ENCODE peak calls at places on chromosomes 11 and 22, in ten cellular contexts. C is GM06990; W is M059J; B is stimulated activated CD4-positive, alpha-beta T cell treated with anti-CD3 and anti-CD28 coated beads, Interleukin-2, amount 100 ng/mL, for 48 hours; R is H9; E is RWPE1; U is DMS153; P is stimulated activated CD8-positive, alpha-beta memory T cell treated with anti-CD3 and anti-CD28 coated beads, Interleukin-12 subunit alpha, Interleukin-12 subunit beta, amount 100 ng/mL, for 1 hour; Z is H1; I is cardiac fibroblast. G is an unnamed sample.

GRCh38 chr11:104765401-104765800 is 132.9 kb downstream of the CASP12 start:
- DNase-seq in R (no peak), U (no peak), Z (no peak), E (no peak), B (no peak), W (no peak), P (no peak), I (peak; percentile 5), C (no peak), G (no peak)

GRCh38 chr11:127056338-127056971 is 55.9 kb upstream of the KIRREL3 start:
- DNase-seq in B (no peak), I (no peak), C (no peak), R (no peak), U (peak; percentile 1), Z (no peak), P (no peak), W (peak; percentile 22), E (no peak), G (no peak)

GRCh38 chr11:1860108-1860507 is 7.2 kb downstream of the LSP1 start:
- DNase-seq in I (no peak), B (no peak), Z (no peak), W (no peak), C (no peak), E (no peak), R (no peak), U (no peak), P (no peak), G (no peak)

GRCh38 chr11:105142167-105142566 is 2.6 kb upstream of the CARD18 start:
- DNase-seq in I (no peak), R (no peak), U (no peak), C (no peak), E (no peak), W (no peak), P (no peak), B (no peak), Z (no peak), G (no peak)

GRCh38 chr11:27672836-27673464 is 27.3 kb downstream of the BDNF start:
- DNase-seq in E (peak; percentile 60), W (peak; percentile 67), C (no peak), R (no peak), P (no peak), B (no peak), U (no peak), Z (no peak), I (peak; percentile 74), G (no peak)

GRCh38 chr11:9663699-9664275 is at the start of gene SWAP70:
- DNase-seq in P (peak; percentile 59), W (peak; percentile 88), B (peak; percentile 69), E (peak; percentile 87), R (peak; percentile 95), C (peak; percentile 91), Z (peak; percentile 63), U (peak; percentile 43), I (peak; percentile 89), G (peak; percentile 89)

GRCh38 chr11:47377571-47378010 is 756 bp downstream of the SPI1 start:
- DNase-seq in E (no peak), R (no peak), B (no peak), C (no peak), Z (no peak), U (no peak), W (no peak), I (no peak), P (no peak), G (no peak)

GRCh38 chr11:46382644-46383403 is 1.4 kb downstream of the MDK start:
- DNase-seq in W (peak; percentile 58), Z (no peak), R (peak; percentile 75), U (peak; percentile 34), P (no peak), B (no peak), I (peak; percentile 61), C (no peak), E (no peak), G (no peak)

GRCh38 chr22:20581503-20582170 is 74.2 kb downstream of the MED15 start:
- DNase-seq in B (no peak), P (no peak), E (no peak), R (peak; percentile 21), I (no peak), W (no peak), U (no peak), Z (no peak), C (no peak), G (no peak)

GRCh38 chr22:46364341-46365165 is 29.0 kb downstream of the TRMU start:
- DNase-seq in I (no peak), E (no peak), Z (no peak), W (no peak), B (no peak), R (no peak), U (no peak), C (no peak), P (no peak), G (no peak)

GRCh38 chr22:36599771-36600170 is 70.8 kb upstream of the EIF3D start:
- DNase-seq in E (no peak), Z (no peak), I (no peak), C (no peak), P (no peak), U (no peak), B (no peak), W (no peak), R (no peak), G (no peak)

GRCh38 chr11:60984616-60985015 is 13.1 kb downstream of the CD6 start:
- DNase-seq in W (no peak), P (no peak), I (no peak), B (no peak), U (no peak), C (no peak), Z (no peak), R (no peak), E (no peak), G (no peak)